ENCODE peak calls at places on chromosomes 1 and 21, in four cellular contexts. J, G, V and Y are unnamed samples.

GRCh38 chr1:211133841-211134669 is at the start of gene KCNH1:
- DNase-seq in V (peak), G (peak), J (peak), Y (peak)

GRCh38 chr21:26332873-26333272 is 162.3 kb upstream of the APP start:
- DNase-seq in V (no peak), J (no peak), G (no peak), Y (no peak)

GRCh38 chr1:103469801-103470200 is 55.7 kb upstream of the RNPC3 start:
- DNase-seq in G (no peak), V (no peak), J (no peak), Y (no peak)

GRCh38 chr1:205701405-205701804 is 21.1 kb upstream of the SLC45A3 start:
- DNase-seq in V (no peak), J (no peak), G (no peak), Y (peak)

GRCh38 chr1:978069-978834 is 3.6 kb downstream of the PERM1 start:
- DNase-seq in V (no peak), J (no peak), G (no peak), Y (no peak)

GRCh38 chr1:244050835-244051444 is at the start of gene ZBTB18:
- DNase-seq in G (no peak), J (no peak), V (no peak), Y (peak)

GRCh38 chr1:45103534-45103933 is 91.5 kb downstream of the UROD start:
- DNase-seq in G (no peak), V (no peak), J (no peak), Y (no peak)

GRCh38 chr1:150268342-150268705 is 492 bp downstream of the APH1A start:
- DNase-seq in V (peak), G (peak), J (peak), Y (no peak)

GRCh38 chr1:43547538-43548072 is 16.9 kb downstream of the PTPRF start:
- DNase-seq in J (no peak), V (no peak), G (no peak), Y (no peak)

GRCh38 chr1:93672069-93672468 is 9.6 kb downstream of the BCAR3 start:
- DNase-seq in J (peak), V (no peak), G (peak), Y (no peak)

GRCh38 chr1:232130815-232131474 is 499.0 kb downstream of the SIPA1L2 start:
- DNase-seq in V (peak), G (no peak), J (no peak), Y (no peak)

GRCh38 chr1:15424146-15424667 is 14.0 kb upstream of the CTRC start:
- DNase-seq in V (no peak), J (peak), G (peak), Y (no peak)

GRCh38 chr21:33936221-33937038 is 20.8 kb upstream of the ATP5PO start:
- DNase-seq in J (peak), G (no peak), V (no peak), Y (no peak)

GRCh38 chr1:204623365-204623893 is 62.1 kb downstream of the LRRN2 start:
- DNase-seq in G (no peak), J (no peak), V (peak), Y (peak)

GRCh38 chr1:39585933-39586332 is 9.3 kb upstream of the PABPC4 start:
- DNase-seq in G (no peak), V (no peak), J (no peak), Y (no peak)

GRCh38 chr1:51344602-51345299 is 14.4 kb upstream of the TTC39A start:
- DNase-seq in J (peak), G (no peak), V (peak), Y (no peak)
- TF ChIP-seq CTCF in J (peak), G (peak), V (peak), Y (no peak)

GRCh38 chr1:119827010-119827409 is 15.8 kb upstream of the REG4 start:
- DNase-seq in V (peak), G (no peak), J (no peak), Y (no peak)
- TF ChIP-seq CTCF in V (peak), G (peak), J (no peak), Y (no peak)

GRCh38 chr1:104648269-104648691 is 898.6 kb downstream of the AMY1C start:
- DNase-seq in G (no peak), V (peak), J (no peak), Y (no peak)
- TF ChIP-seq CTCF in G (peak), V (peak), J (no peak), Y (peak)

GRCh38 chr1:203217668-203218067 is 11.8 kb downstream of the CHIT1 start:
- DNase-seq in V (no peak), J (no peak), G (no peak), Y (no peak)
- TF ChIP-seq CTCF in V (no peak), J (no peak), G (no peak), Y (no peak)

DNA sequence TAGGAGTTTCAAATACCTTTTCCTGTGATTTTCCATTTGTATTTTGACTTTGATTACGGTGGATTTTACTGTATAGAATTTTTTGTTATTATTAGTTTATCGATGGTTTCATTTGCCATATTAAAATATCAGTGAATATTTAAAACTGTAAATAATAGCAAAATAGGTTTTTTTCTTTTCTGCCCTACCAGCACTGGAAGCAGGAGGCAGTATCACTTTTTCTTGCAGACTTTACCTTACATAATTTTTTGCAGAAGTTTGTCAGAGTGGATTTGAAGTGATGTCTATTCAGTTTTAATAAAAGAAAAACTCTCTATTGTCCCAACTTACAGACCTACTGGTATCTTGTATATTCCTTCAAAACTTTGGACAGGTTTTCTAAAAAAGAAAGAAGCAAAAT is 213.6 kb downstream of the CENPF start:
- DNase-seq in J (no peak), V (no peak), G (no peak), Y (no peak)
- TF ChIP-seq CTCF in J (no peak), V (no peak), G (no peak), Y (no peak)